ENCODE peak calls at places on chromosomes 6 and 20, in nine cellular contexts. V is psoas muscle; A is tibial nerve; L is SJSA1; C is upper lobe of right lung; Y is adipocyte; D is left ventricle myocardium inferior; T is effector memory CD4-positive, alpha-beta T cell; J is neuronal stem cell. F is an unnamed sample.
A peak's percentile ranks its signal among the peaks of the same experiment; 100 is the strongest.

GRCh38 chr6:80363501-80363900 is 257.0 kb downstream of the BCKDHB start:
- DNase-seq in V (no peak), A (no peak), L (no peak), C (no peak), Y (peak; percentile 61), D (no peak), T (no peak), J (no peak), F (no peak)

GRCh38 chr6:170134077-170135040 is 156.5 kb downstream of the DLL1 start:
- DNase-seq in V (no peak), A (no peak), L (no peak), C (peak; percentile 57), Y (no peak), D (peak; percentile 57), T (no peak), J (peak; percentile 31), F (no peak)

GRCh38 chr20:5056801-5057599 is 55.7 kb upstream of the SLC23A2 start:
- DNase-seq in V (no peak), A (peak; percentile 35), L (peak; percentile 19), C (peak; percentile 71), Y (peak; percentile 27), D (peak; percentile 39), T (peak; percentile 47), J (no peak), F (no peak)

GRCh38 chr6:89375427-89375868 is 22.9 kb upstream of the UBE2J1 start:
- DNase-seq in V (peak; percentile 85), A (no peak), L (no peak), C (peak; percentile 86), Y (no peak), D (peak; percentile 25), T (peak; percentile 67), J (no peak), F (no peak)

GRCh38 chr20:415820-416322 is 7.8 kb downstream of the RBCK1 start:
- DNase-seq in V (peak; percentile 79), A (no peak), L (no peak), C (peak; percentile 85), Y (no peak), D (no peak), T (no peak), J (no peak), F (no peak)

GRCh38 chr20:58449703-58450138 is 60.7 kb downstream of the VAPB start:
- DNase-seq in V (no peak), A (no peak), L (no peak), C (no peak), Y (no peak), D (no peak), T (no peak), J (no peak), F (no peak)

GRCh38 chr6:42045538-42046460 is 4.5 kb upstream of the TAF8 start:
- DNase-seq in V (peak; percentile 92), A (peak; percentile 92), L (peak; percentile 66), C (peak; percentile 97), Y (peak; percentile 94), D (peak; percentile 96), T (peak; percentile 63), J (no peak), F (no peak)

GRCh38 chr6:12182676-12183075 is 107.5 kb upstream of the EDN1 start:
- DNase-seq in V (no peak), A (no peak), L (no peak), C (no peak), Y (no peak), D (no peak), T (no peak), J (no peak), F (no peak)

GRCh38 chr6:75145211-75145610 is 60.6 kb downstream of the COL12A1 start:
- DNase-seq in V (no peak), A (no peak), L (no peak), C (no peak), Y (no peak), D (no peak), T (no peak), J (no peak), F (no peak)

DNA sequence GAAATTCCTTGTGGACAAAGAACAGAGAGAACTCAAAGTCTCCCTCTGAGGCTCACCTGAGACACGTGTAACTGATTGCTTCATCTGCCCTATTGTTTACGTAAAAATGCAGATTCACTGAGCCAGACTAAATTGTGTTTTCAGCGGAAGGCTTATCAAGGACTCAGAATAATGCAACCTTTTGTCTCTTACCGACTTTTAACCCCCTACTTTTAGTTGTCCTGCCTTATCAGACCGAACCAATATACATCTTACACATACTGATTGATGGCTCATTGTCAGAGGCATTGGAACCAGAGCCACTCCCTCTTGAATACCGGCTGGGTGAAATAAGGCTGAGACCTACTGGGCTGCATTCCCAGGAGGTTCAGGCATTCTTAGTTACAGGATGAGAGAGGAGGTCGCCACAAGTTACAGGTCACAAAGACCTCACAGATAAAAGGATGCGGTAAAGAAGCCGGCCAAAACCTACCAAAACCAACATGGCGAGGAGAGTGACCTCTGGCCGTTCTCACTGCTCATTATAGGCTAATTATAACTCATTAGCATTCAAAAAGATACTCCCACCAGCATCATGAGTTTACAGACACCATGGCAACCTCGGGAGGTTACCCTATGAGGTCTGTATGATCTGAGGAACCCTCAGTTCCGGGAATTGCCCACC is 95.5 kb upstream of the ZNF184 start:
- DNase-seq in V (no peak), A (no peak), L (no peak), C (no peak), Y (no peak), D (no peak), T (no peak), J (no peak), F (no peak)
- H3K27me3 ChIP-seq in V (peaks cover 21% of the 10 kb centered on the region), A (peaks cover 44% of the 10 kb centered on the region), L (no peaks in the 10 kb centered on the region), C (peaks cover 51% of the 10 kb centered on the region), Y (peaks cover 28% of the 10 kb centered on the region), D (peaks cover 88% of the 10 kb centered on the region), T (peaks cover 31% of the 10 kb centered on the region), J (peaks cover 30% of the 10 kb centered on the region), F (peaks cover 5% of the 10 kb centered on the region)

GRCh38 chr20:21708738-21709534 is 3.5 kb downstream of the PAX1 start:
- DNase-seq in V (no peak), A (no peak), L (no peak), C (no peak), Y (no peak), D (no peak), T (no peak), J (no peak), F (no peak)

GRCh38 chr20:21709535-21709904 is 4.1 kb downstream of the PAX1 start:
- DNase-seq in V (no peak), A (no peak), L (no peak), C (no peak), Y (no peak), D (no peak), T (no peak), J (no peak), F (no peak)

GRCh38 chr20:21712443-21713059 is 7.1 kb downstream of the PAX1 start:
- DNase-seq in V (no peak), A (no peak), L (no peak), C (no peak), Y (no peak), D (no peak), T (no peak), J (no peak), F (no peak)

GRCh38 chr20:21710341-21710740 is 4.9 kb downstream of the PAX1 start:
- DNase-seq in V (no peak), A (no peak), L (no peak), C (no peak), Y (no peak), D (no peak), T (no peak), J (no peak), F (no peak)

DNA sequence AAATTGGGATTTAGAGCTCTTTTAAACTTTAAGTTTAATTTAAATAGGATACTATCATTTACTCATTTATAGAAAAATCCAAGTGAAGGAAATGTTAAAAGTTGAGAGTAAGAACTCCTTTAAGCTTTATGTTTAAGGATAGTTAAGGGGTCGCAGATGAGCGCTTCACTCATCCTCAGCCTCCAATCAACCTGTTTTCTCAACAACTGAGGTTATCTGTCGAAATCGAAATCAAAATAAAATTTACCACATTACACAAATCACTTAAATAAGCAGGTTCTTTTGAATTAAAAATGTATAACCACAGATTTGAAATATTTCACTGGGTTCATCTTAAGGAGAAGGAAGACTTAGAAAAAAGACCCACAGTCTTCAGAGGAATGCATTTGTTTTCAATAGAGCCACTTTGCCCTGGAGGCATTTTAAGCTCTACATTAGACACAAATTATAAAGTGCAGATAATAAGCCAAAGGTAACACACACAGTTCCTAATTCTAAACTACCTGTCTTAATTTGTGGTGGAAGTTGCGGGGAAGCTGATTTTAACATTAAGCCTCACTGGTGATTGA is 5.5 kb downstream of the PAX1 start:
- DNase-seq in V (no peak), A (no peak), L (no peak), C (no peak), Y (no peak), D (no peak), T (no peak), J (no peak), F (no peak)
- H3K27me3 ChIP-seq in V (peaks cover 3% of the 10 kb centered on the region), A (peaks cover 99% of the 10 kb centered on the region), L (peaks cover 9% of the 10 kb centered on the region), C (peaks cover 96% of the 10 kb centered on the region), Y (peaks cover 81% of the 10 kb centered on the region), D (peaks cover 99% of the 10 kb centered on the region), T (peaks cover 34% of the 10 kb centered on the region), J (peaks cover 99% of the 10 kb centered on the region), F (peaks cover 45% of the 10 kb centered on the region)

DNA sequence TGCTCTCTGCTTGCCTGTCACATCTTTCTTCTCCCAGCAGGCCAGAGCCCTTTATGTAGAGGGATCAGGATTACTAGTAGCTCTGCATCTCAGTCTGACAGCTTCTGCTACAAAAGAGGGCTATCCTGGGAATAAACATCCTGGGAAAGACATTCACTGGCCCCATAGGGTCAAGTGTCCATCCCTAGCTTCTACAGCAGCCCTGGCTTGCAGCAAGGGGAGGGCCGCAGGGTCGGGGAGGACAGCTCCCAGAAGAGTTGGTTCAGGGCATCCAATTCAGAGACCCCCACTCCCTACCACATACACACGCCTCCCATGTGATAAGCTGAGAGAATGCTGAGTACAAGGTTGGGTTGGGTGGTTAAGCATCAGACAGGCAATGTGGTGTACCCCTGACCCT is 154.1 kb upstream of the PDE10A start:
- DNase-seq in V (no peak), A (no peak), L (no peak), C (no peak), Y (no peak), D (no peak), T (no peak), J (no peak), F (no peak)
- H3K27me3 ChIP-seq in V (no peaks in the 10 kb centered on the region), A (peaks cover 17% of the 10 kb centered on the region), L (peaks cover 15% of the 10 kb centered on the region), C (no peaks in the 10 kb centered on the region), Y (peaks cover 34% of the 10 kb centered on the region), D (peaks cover 17% of the 10 kb centered on the region), T (no peaks in the 10 kb centered on the region), J (no peaks in the 10 kb centered on the region), F (peaks cover 3% of the 10 kb centered on the region)

DNA sequence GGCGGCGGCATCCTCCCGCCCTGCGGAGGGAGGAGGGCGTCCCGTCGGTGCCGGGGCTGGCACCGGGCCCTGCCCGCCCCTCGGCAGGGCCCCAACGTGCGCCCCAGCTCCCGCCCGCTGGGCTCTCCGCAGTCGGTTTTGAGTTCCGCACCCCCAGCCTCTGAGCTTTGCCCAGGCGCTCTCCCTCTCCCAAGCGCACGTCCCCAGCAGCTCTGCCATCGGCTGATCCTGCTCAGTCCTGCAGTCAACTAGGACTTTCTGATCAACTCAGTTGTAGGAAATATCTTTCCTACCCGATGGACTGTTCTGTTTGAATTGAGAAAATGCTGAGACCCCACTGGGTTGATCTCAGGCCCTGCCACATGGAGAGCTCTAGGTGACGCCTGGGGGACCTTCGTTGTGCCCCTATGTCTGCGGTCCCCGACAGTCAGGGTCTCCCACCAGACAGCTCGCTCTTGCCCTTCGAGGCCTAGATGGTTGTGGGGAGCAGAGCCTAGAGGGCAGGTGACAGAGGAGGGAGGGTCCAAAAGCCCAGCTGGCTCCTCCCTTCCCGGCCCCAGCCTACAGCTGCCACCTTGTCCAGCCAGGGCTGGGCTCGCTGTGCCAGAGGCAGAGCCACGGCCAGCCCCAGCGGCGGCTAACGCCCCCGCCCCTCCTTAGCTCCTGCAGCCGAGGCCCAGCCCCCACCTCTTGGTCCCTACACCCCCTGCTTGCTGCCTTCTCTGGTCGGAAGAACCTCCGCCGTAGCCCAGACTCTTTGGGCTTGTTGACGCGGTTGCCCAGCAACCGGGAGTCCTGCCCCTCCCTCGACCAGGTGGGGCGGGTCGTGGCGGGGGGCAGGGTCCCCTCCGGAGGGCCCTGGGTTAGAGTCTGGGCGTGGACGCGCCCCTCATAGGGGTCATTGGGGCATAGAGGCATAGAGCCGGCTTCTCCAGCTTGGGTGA is at the start of gene LKAAEAR1:
- DNase-seq in V (no peak), A (no peak), L (no peak), C (no peak), Y (no peak), D (no peak), T (no peak), J (no peak), F (no peak)
- H3K27me3 ChIP-seq in V (no peaks in the 10 kb centered on the region), A (peaks cover 37% of the 10 kb centered on the region), L (peaks cover 41% of the 10 kb centered on the region), C (peaks cover 32% of the 10 kb centered on the region), Y (peaks cover 46% of the 10 kb centered on the region), D (peaks cover 45% of the 10 kb centered on the region), T (no peaks in the 10 kb centered on the region), J (peaks cover 68% of the 10 kb centered on the region), F (peaks cover 42% of the 10 kb centered on the region)